ENCODE peak calls at places on chromosomes 13 and 19, in six cellular contexts. W is NCI-H2081; J is renal cortical epithelial cell; E is hepatic stellate cell; O is keratinocyte; K is stimulated activated naive CD8-positive, alpha-beta T cell treated with anti-CD3 and anti-CD28 coated beads, Interleukin-15, amount 100 ng/mL, for 72 hours. C is an unnamed sample.

GRCh38 chr13:74560325-74560724 is 426.1 kb upstream of the KLF12 start:
- DNase-seq in W (no peak), J (no peak), E (no peak), O (no peak), K (no peak), C (no peak)

GRCh38 chr13:40132249-40132648 is 476.8 kb downstream of the COG6 start:
- DNase-seq in W (no peak), J (no peak), E (no peak), O (no peak), K (peak), C (no peak)

GRCh38 chr19:6127716-6128335 is 7.6 kb upstream of the ACSBG2 start:
- DNase-seq in W (no peak), J (no peak), E (no peak), O (no peak), K (no peak), C (no peak)

GRCh38 chr19:31277516-31277915 is 71.7 kb downstream of the TSHZ3 start:
- DNase-seq in W (no peak), J (no peak), E (no peak), O (no peak), K (no peak), C (no peak)

GRCh38 chr19:46759817-46760333 is 13.6 kb upstream of the STRN4 start:
- DNase-seq in W (no peak), J (no peak), E (peak), O (no peak), K (no peak), C (no peak)

GRCh38 chr13:113912596-113912995 is 48.7 kb upstream of the GAS6 start:
- DNase-seq in W (no peak), J (no peak), E (no peak), O (no peak), K (no peak), C (no peak)

GRCh38 chr19:22199171-22199570 is 2.4 kb upstream of the ZNF676 start:
- DNase-seq in W (no peak), J (no peak), E (no peak), O (no peak), K (no peak), C (no peak)

GRCh38 chr19:10748924-10749434 is 31.1 kb downstream of the DNM2 start:
- DNase-seq in W (peak), J (peak), E (peak), O (peak), K (no peak), C (peak)

GRCh38 chr19:38626401-38626800 is 7.4 kb downstream of the EIF3K start:
- DNase-seq in W (no peak), J (no peak), E (no peak), O (no peak), K (no peak), C (no peak)

GRCh38 chr19:22607653-22608430 is 26.3 kb upstream of the ZNF492 start:
- DNase-seq in W (no peak), J (no peak), E (no peak), O (no peak), K (no peak), C (no peak)